ENCODE peak calls at places on chromosomes 5 and 9, in five cellular contexts. T, M, E, C and L are unnamed samples.

GRCh38 chr5:149785341-149785740 is 55.2 kb downstream of the PPARGC1B start:
- DNase-seq in T (no peak), M (no peak), C (no peak), E (no peak), L (peak)

GRCh38 chr5:5021436-5021835 is 118.7 kb upstream of the ADAMTS16 start:
- DNase-seq in C (no peak), M (no peak), T (no peak), E (no peak), L (no peak)

GRCh38 chr9:72628191-72628590 is 106.8 kb downstream of the TMC1 start:
- DNase-seq in T (no peak), E (no peak), M (no peak), C (no peak), L (no peak)

GRCh38 chr9:133163559-133164208 is at the start of gene GBGT1:
- DNase-seq in T (peak), E (no peak), C (peak), M (peak), L (peak)

GRCh38 chr5:131393498-131393968 is 129.7 kb downstream of the CDC42SE2 start:
- DNase-seq in E (no peak), C (no peak), M (peak), T (no peak), L (no peak)

GRCh38 chr5:124823336-124823849 is 77.0 kb upstream of the ZNF608 start:
- DNase-seq in T (no peak), E (no peak), C (no peak), M (no peak), L (no peak)

GRCh38 chr9:16708638-16709435 is 161.6 kb downstream of the BNC2 start:
- DNase-seq in C (no peak), E (no peak), T (no peak), M (no peak), L (no peak)

GRCh38 chr5:173645437-173645807 is 29.0 kb upstream of the BOD1 start:
- DNase-seq in E (no peak), T (no peak), C (no peak), M (peak), L (no peak)

GRCh38 chr9:92501671-92502393 is 19.5 kb upstream of the ASPN start:
- DNase-seq in E (no peak), M (peak), T (no peak), C (peak), L (no peak)

GRCh38 chr9:114098660-114099522 is at the start of gene KIF12:
- DNase-seq in T (peak), E (no peak), M (no peak), C (no peak), L (no peak)

GRCh38 chr9:134492281-134492691 is 149.3 kb upstream of the COL5A1 start:
- DNase-seq in M (peak), C (no peak), T (no peak), E (no peak), L (no peak)

GRCh38 chr5:130278136-130278535 is 373.9 kb downstream of the CHSY3 start:
- DNase-seq in E (no peak), M (no peak), C (no peak), T (no peak), L (no peak)

GRCh38 chr5:54362434-54362833 is 52.1 kb upstream of the ARL15 start:
- DNase-seq in E (no peak), C (no peak), M (peak), T (no peak), L (no peak)

GRCh38 chr5:6356578-6357164 is 21.7 kb downstream of the MED10 start:
- DNase-seq in T (no peak), M (no peak), E (no peak), C (no peak), L (no peak)

GRCh38 chr5:82425591-82425990 is 147.4 kb upstream of the RPS23 start:
- DNase-seq in C (no peak), M (no peak), T (no peak), E (no peak), L (no peak)

GRCh38 chr5:73975855-73976254 is 349.9 kb downstream of the ARHGEF28 start:
- DNase-seq in E (no peak), M (no peak), T (no peak), C (no peak), L (no peak)

GRCh38 chr5:41368158-41368557 is 142.2 kb downstream of the PLCXD3 start:
- DNase-seq in E (no peak), M (peak), T (no peak), C (no peak), L (no peak)

GRCh38 chr5:9507974-9508373 is 37.9 kb downstream of the SEMA5A start:
- DNase-seq in M (peak), E (no peak), T (no peak), C (no peak), L (no peak)

GRCh38 chr9:137757613-137758029 is 120.0 kb upstream of the CACNA1B start:
- DNase-seq in C (no peak), E (peak), M (peak), T (no peak), L (no peak)

GRCh38 chr5:100479079-100479688 is 56.0 kb upstream of the FAM174A start:
- DNase-seq in T (no peak), E (no peak), M (peak), C (no peak), L (no peak)

GRCh38 chr5:177509361-177509951 is at the start of gene DOK3:
- DNase-seq in T (no peak), M (no peak), E (no peak), C (peak), L (peak)

GRCh38 chr9:22208846-22209585 is 199.9 kb upstream of the CDKN2B start:
- DNase-seq in C (no peak), M (no peak), E (no peak), T (no peak), L (no peak)

GRCh38 chr5:115246361-115246991 is 16.2 kb downstream of the PGGT1B start:
- DNase-seq in E (no peak), M (peak), T (no peak), C (peak), L (no peak)

GRCh38 chr5:78761831-78762230 is 113.3 kb upstream of the LHFPL2 start:
- DNase-seq in T (no peak), C (peak), M (no peak), E (no peak), L (no peak)

GRCh38 chr9:37922391-37923120 is 18.6 kb upstream of the SLC25A51 start:
- DNase-seq in C (no peak), E (no peak), M (no peak), T (no peak), L (peak)

GRCh38 chr9:33437235-33437634 is 10.2 kb downstream of the AQP3 start:
- DNase-seq in T (no peak), E (no peak), C (no peak), M (no peak), L (no peak)

GRCh38 chr5:143713331-143714032 is 98.5 kb upstream of the HMHB1 start:
- DNase-seq in T (no peak), M (peak), C (no peak), E (no peak), L (no peak)

GRCh38 chr5:89179761-89180160 is 296.8 kb upstream of the MEF2C start:
- DNase-seq in T (no peak), M (no peak), E (no peak), C (no peak), L (no peak)

GRCh38 chr5:150266807-150267408 is 22.7 kb downstream of the CAMK2A start:
- DNase-seq in T (no peak), M (no peak), E (no peak), C (no peak), L (no peak)

GRCh38 chr5:2203774-2204173 is 321.0 kb upstream of the IRX4 start:
- DNase-seq in T (no peak), E (no peak), C (no peak), M (no peak), L (no peak)

GRCh38 chr9:33908114-33908513 is 91.2 kb downstream of the UBE2R2 start:
- DNase-seq in M (no peak), E (no peak), C (no peak), T (no peak), L (no peak)

GRCh38 chr9:94277885-94278536 is 18.9 kb downstream of the ZNF169 start:
- DNase-seq in T (no peak), C (no peak), E (no peak), M (no peak), L (no peak)

GRCh38 chr9:135282001-135282731 is 194.7 kb downstream of the OLFM1 start:
- DNase-seq in E (no peak), M (peak), C (no peak), T (peak), L (peak)

GRCh38 chr5:6858419-6858818 is 145.2 kb downstream of the TENT4A start:
- DNase-seq in M (no peak), E (no peak), C (no peak), T (no peak), L (no peak)

DNA sequence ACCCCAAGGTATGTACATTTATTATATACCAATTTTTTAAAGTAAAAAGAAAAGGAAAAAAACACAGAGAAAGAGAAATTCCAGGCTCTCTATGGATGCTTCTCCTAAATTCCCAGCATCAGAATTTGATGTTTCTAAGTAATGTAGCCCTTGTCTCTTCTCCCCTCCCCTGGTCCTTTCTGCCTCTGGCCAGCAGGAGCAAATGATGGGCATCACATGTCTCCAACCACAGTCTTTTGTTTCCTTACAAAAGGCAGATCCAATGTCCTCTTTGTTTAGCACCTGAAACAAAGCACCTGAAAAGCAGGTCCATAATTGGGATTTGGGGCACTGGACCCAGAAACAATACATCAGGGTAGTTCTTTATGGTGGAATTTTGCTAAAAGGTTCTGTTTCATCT is 50.4 kb upstream of the APC start:
- DNase-seq in T (no peak), C (no peak), E (no peak), M (no peak), L (no peak)
- TF ChIP-seq CTCF in T (no peak), C (no peak), E (no peak), M (no peak), L (no peak)

GRCh38 chr5:60700347-60700815 is 415 bp upstream of the DEPDC1B start:
- DNase-seq in T (no peak), C (peak), E (no peak), M (peak), L (no peak)

GRCh38 chr5:60698316-60698715 is 1.6 kb downstream of the DEPDC1B start:
- DNase-seq in E (no peak), C (no peak), M (no peak), T (no peak), L (no peak)

GRCh38 chr5:60703944-60704343 is 4.0 kb upstream of the DEPDC1B start:
- DNase-seq in C (no peak), E (no peak), M (no peak), T (no peak), L (no peak)

GRCh38 chr5:60701317-60701988 is 1.5 kb upstream of the DEPDC1B start:
- DNase-seq in C (no peak), M (no peak), E (no peak), T (no peak), L (no peak)

GRCh38 chr5:60699549-60700346 is at the start of gene DEPDC1B:
- DNase-seq in T (peak), M (peak), C (peak), E (peak), L (peak)
- TF ChIP-seq CTCF in T (no peak), M (peak), C (no peak), E (no peak), L (peak)

GRCh38 chr9:124311283-124311682 is 53.5 kb downstream of the NEK6 start:
- DNase-seq in C (no peak), E (no peak), T (no peak), M (no peak), L (no peak)
- TF ChIP-seq CTCF in C (no peak), E (no peak), T (no peak), M (no peak), L (peak)

GRCh38 chr5:103389362-103389761 is 130.8 kb downstream of the MACIR start:
- DNase-seq in E (no peak), M (no peak), T (no peak), C (no peak), L (no peak)

GRCh38 chr5:103394676-103395075 is 136.1 kb downstream of the MACIR start:
- DNase-seq in T (no peak), M (peak), E (no peak), C (no peak), L (no peak)

GRCh38 chr5:103389846-103390245 is 131.3 kb downstream of the MACIR start:
- DNase-seq in M (no peak), T (no peak), E (no peak), C (no peak), L (no peak)

GRCh38 chr5:103391659-103392058 is 133.1 kb downstream of the MACIR start:
- DNase-seq in E (no peak), M (no peak), T (no peak), C (no peak), L (no peak)

GRCh38 chr5:103393131-103393754 is 134.7 kb downstream of the MACIR start:
- DNase-seq in M (peak), T (no peak), C (peak), E (no peak), L (no peak)
- TF ChIP-seq CTCF in M (peak), T (no peak), C (no peak), E (no peak), L (peak)

GRCh38 chr9:80504525-80505235 is 932.9 kb downstream of the TLE4 start:
- DNase-seq in C (no peak), M (no peak), E (no peak), T (no peak), L (no peak)

GRCh38 chr9:80503692-80504400 is 932.1 kb downstream of the TLE4 start:
- DNase-seq in C (no peak), E (no peak), T (no peak), M (no peak), L (no peak)

GRCh38 chr9:80507611-80508010 is 935.8 kb downstream of the TLE4 start:
- DNase-seq in T (no peak), M (no peak), E (no peak), C (no peak), L (no peak)

DNA sequence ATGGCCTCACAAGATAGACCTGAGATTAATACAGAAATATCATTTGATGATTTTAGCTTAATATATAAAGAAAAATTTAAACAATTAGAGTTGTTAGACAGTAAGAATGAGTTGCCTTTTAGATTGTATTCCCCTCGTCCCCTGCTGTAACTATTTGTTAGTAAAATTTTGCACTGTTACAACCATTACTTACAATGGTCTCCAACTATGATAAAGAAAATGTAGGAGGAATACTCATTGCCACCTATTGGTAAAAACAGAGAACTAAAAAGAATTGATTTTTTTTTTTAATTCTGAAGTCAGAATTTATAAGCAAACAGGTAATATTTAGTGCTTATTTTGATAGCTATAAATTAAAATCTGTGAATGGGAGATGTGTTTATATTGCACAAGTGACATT is 937.6 kb downstream of the TLE4 start:
- DNase-seq in M (no peak), C (no peak), E (no peak), T (no peak), L (no peak)
- TF ChIP-seq CTCF in M (no peak), C (no peak), E (no peak), T (no peak), L (peak)

GRCh38 chr5:18024542-18024941 is 390.3 kb downstream of the TAF11L14 start:
- DNase-seq in E (no peak), M (no peak), C (no peak), T (no peak), L (no peak)
- TF ChIP-seq CTCF in E (no peak), M (no peak), C (no peak), T (no peak), L (no peak)

GRCh38 chr5:116272281-116272941 is 187.6 kb downstream of the COMMD10 start:
- DNase-seq in T (no peak), M (peak), C (no peak), E (no peak), L (no peak)
- TF ChIP-seq CTCF in T (no peak), M (peak), C (no peak), E (no peak), L (no peak)

GRCh38 chr9:89730715-89731114 is 125.9 kb downstream of the GADD45G start:
- DNase-seq in T (no peak), E (no peak), C (no peak), M (no peak), L (no peak)
- TF ChIP-seq CTCF in T (no peak), E (no peak), C (no peak), M (no peak), L (no peak)

GRCh38 chr9:130336027-130336595 is 70.6 kb downstream of the HMCN2 start:
- DNase-seq in M (peak), T (no peak), C (no peak), E (no peak), L (no peak)

GRCh38 chr9:130339306-130339705 is 73.7 kb downstream of the HMCN2 start:
- DNase-seq in C (no peak), M (no peak), T (no peak), E (no peak), L (no peak)

GRCh38 chr9:130336885-130337284 is 71.3 kb downstream of the HMCN2 start:
- DNase-seq in M (no peak), E (no peak), T (no peak), C (no peak), L (no peak)

GRCh38 chr9:130337784-130338380 is 72.3 kb downstream of the HMCN2 start:
- DNase-seq in T (no peak), M (no peak), C (no peak), E (no peak), L (no peak)

DNA sequence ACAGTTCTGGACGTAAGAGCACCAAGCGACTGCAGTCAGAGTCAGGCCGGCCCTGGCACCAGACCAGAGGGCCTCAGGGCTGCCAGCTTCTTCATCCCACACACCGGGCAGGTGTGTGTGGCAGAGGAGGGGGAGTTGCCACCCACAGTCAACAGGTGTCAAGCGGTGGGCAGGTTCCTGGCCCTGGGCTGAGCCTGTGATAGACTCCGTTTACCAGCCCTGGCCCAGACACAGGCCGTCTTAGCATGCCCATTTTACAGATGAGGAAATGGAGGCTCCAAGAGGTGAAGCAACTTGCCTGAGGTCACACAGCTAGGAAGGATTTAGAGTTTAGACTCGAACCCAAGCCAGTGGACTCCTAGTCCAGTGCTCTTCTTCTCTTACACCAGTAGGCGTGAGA is 71.8 kb downstream of the HMCN2 start:
- DNase-seq in C (no peak), M (no peak), E (no peak), T (no peak), L (no peak)
- TF ChIP-seq CTCF in C (no peak), M (no peak), E (no peak), T (no peak), L (no peak)

GRCh38 chr9:79955300-79955699 is 383.5 kb downstream of the TLE4 start:
- DNase-seq in M (no peak), E (no peak), T (no peak), C (peak), L (no peak)
- TF ChIP-seq CTCF in M (peak), E (no peak), T (no peak), C (peak), L (peak)